ENCODE peak calls at places on chromosome 21, in six cellular contexts. S is neural progenitor cell, N is uterus, O is lower lobe of right lung, L is adipocyte, T is adrenal gland. J is an unnamed sample. For H3K36me3, the result is how much of the 10 kb centered on the place peaks cover.

GRCh38 chr21:36347278-36347961 is 27.4 kb downstream of the MORC3 start:
- DNase-seq in S (no peak), N (no peak), O (no peak), L (peak), T (no peak), J (no peak)

GRCh38 chr21:14675774-14676530 is 129.8 kb upstream of the SAMSN1 start:
- DNase-seq in S (no peak), N (no peak), O (no peak), L (no peak), T (no peak), J (no peak)

GRCh38 chr21:25561668-25562641 is 45.3 kb downstream of the MRPL39 start:
- DNase-seq in S (peak), N (peak), O (peak), L (peak), T (peak), J (no peak)

GRCh38 chr21:31870472-31870871 is 2.3 kb upstream of the HUNK start:
- DNase-seq in S (no peak), N (no peak), O (no peak), L (no peak), T (no peak), J (no peak)

GRCh38 chr21:15005391-15005790 is 59.4 kb downstream of the NRIP1 start:
- DNase-seq in S (peak), N (peak), O (no peak), L (peak), T (peak), J (peak)

GRCh38 chr21:29349702-29350101 is 51.0 kb downstream of the BACH1 start:
- DNase-seq in S (no peak), N (no peak), O (peak), L (no peak), T (no peak), J (peak)

GRCh38 chr21:36395353-36396111 is 10.3 kb downstream of the CHAF1B start:
- DNase-seq in S (no peak), N (no peak), O (no peak), L (no peak), T (no peak), J (peak)

GRCh38 chr21:17828223-17828622 is 9.1 kb upstream of the C21orf91 start:
- DNase-seq in S (no peak), N (no peak), O (no peak), L (peak), T (no peak), J (no peak)

GRCh38 chr21:39483917-39484316 is 32.1 kb downstream of the SH3BGR start:
- DNase-seq in S (no peak), N (no peak), O (no peak), L (peak), T (no peak), J (no peak)

GRCh38 chr21:36511484-36512227 is 31.7 kb upstream of the CLDN14 start:
- DNase-seq in S (no peak), N (no peak), O (no peak), L (no peak), T (no peak), J (no peak)

GRCh38 chr21:39676054-39676771 is 63.5 kb downstream of the B3GALT5 start:
- DNase-seq in S (peak), N (peak), O (no peak), L (peak), T (peak), J (no peak)

GRCh38 chr21:27771938-27772505 is 805.1 kb upstream of the ADAMTS5 start:
- DNase-seq in S (no peak), N (no peak), O (no peak), L (no peak), T (no peak), J (no peak)

GRCh38 chr21:14545906-14546480 is at the start of gene SAMSN1:
- DNase-seq in S (no peak), N (no peak), O (peak), L (no peak), T (peak), J (no peak)

GRCh38 chr21:28789571-28789970 is 203.1 kb downstream of the LTN1 start:
- DNase-seq in S (no peak), N (no peak), O (no peak), L (no peak), T (no peak), J (no peak)

GRCh38 chr21:38054334-38054733 is 138.1 kb upstream of the KCNJ6 start:
- DNase-seq in S (no peak), N (no peak), O (no peak), L (no peak), T (no peak), J (peak)

GRCh38 chr21:19850157-19850556 is 1148.1 kb upstream of the NCAM2 start:
- DNase-seq in S (no peak), N (no peak), O (no peak), L (no peak), T (no peak), J (no peak)

GRCh38 chr21:46664316-46664995 is 29.0 kb downstream of the PRMT2 start:
- DNase-seq in S (no peak), N (no peak), O (no peak), L (no peak), T (no peak), J (no peak)

GRCh38 chr21:40616377-40616704 is 230.6 kb downstream of the DSCAM start:
- DNase-seq in S (no peak), N (no peak), O (no peak), L (peak), T (no peak), J (peak)

GRCh38 chr21:17925900-17926299 is 106.7 kb upstream of the C21orf91 start:
- DNase-seq in S (peak), N (no peak), O (no peak), L (peak), T (no peak), J (peak)

GRCh38 chr21:33296156-33296555 is 28.6 kb upstream of the IFNAR1 start:
- DNase-seq in S (no peak), N (no peak), O (no peak), L (no peak), T (no peak), J (no peak)

GRCh38 chr21:33292724-33293123 is 26.6 kb downstream of the IL10RB start:
- DNase-seq in S (no peak), N (no peak), O (no peak), L (no peak), T (no peak), J (no peak)

GRCh38 chr21:33293136-33293535 is 27.0 kb downstream of the IL10RB start:
- DNase-seq in S (no peak), N (no peak), O (no peak), L (no peak), T (no peak), J (no peak)

GRCh38 chr21:33291686-33292085 is 25.5 kb downstream of the IL10RB start:
- DNase-seq in S (no peak), N (no peak), O (no peak), L (no peak), T (no peak), J (no peak)

GRCh38 chr21:33293811-33294216 is 27.6 kb downstream of the IL10RB start:
- DNase-seq in S (no peak), N (no peak), O (no peak), L (no peak), T (no peak), J (no peak)
- H3K36me3 ChIP-seq in S (under half), N (under half), O (half or more), L (under half), T (under half), J (under half)

DNA sequence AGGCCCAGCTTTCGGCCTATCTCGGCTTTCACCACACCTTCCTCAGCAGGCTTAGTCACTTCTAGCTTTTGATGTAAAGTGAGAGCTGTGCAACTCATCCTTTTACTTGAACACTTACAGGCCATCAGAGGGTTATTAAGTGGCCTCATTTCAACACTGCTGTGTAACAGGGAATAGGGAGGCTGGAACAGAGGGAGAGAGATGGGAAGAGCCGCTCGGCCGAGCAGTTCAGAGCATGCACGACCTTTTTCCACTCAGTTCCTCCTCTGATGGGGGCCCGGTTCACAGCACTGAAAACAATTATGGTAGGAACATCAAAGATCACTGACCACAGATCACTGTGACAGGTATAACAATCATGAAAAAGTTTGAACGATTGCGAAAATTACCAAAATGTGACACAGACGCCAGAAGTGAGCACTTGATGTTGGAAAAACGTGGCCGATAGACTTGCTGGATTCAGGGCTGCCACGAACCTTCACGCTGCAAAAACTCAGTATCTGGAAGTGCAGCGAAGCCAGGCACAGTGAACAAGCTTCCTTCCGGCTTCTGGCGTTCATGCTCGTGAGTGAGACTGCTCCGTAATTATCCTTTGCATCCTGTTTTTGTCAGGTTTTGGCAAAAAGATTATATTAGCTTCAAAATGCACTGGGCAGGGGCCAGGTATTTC is 28.6 kb downstream of the AGPAT3 start:
- DNase-seq in S (no peak), N (no peak), O (no peak), L (no peak), T (peak), J (no peak)
- H3K4me3 ChIP-seq in S (no peak), N (no peak), O (peak), L (no peak), T (no peak), J (no peak)

GRCh38 chr21:34865922-34866271 is 183.2 kb downstream of the RUNX1 start:
- DNase-seq in S (peak), N (no peak), O (no peak), L (peak), T (no peak), J (no peak)
- H3K36me3 ChIP-seq in S (under half), N (under half), O (half or more), L (half or more), T (under half), J (under half)

GRCh38 chr21:16071761-16072160 is 342.0 kb downstream of the USP25 start:
- DNase-seq in S (no peak), N (no peak), O (no peak), L (no peak), T (no peak), J (no peak)
- H3K4me3 ChIP-seq in S (no peak), N (peak), O (no peak), L (no peak), T (no peak), J (no peak)

DNA sequence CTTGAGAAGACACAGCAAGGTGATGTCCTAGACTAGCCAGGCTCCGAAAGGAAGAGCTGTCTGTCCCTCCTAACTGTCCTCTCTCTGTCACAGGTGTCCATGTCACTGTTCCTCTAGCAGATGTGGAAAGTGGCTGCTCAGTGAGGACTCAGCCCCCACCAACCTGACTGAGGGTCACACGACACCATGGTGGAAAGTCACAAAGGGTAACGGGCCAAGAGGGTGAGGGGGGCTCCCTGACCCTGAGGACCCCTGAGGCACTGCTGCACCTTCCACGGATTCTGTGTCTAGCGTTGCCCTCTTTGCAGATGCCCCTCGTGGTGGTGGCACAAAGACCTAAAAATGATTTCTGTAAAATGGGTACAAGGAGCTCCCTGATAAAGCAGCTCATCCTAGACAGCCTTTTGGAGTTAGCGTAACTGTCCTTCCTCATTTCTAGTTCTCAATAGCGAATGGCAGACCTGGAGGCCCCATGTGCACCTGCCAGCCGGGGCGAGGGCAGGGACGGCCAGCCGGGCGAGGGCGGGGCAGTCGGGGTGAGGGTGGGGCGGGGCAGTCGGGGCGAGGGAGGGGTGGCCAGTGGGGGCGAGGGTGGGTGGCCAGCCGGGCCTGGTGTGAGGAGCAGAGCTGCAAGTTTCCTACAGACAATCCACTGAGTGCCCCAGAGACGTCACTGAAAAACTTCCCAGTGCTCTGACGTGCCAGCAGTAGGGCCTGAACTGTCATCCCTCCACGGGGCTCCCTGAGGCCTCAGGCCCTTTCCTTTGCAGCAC is 23.4 kb downstream of the POFUT2 start:
- DNase-seq in S (no peak), N (no peak), O (no peak), L (no peak), T (peak), J (peak)
- H3K36me3 ChIP-seq in S (under half), N (under half), O (half or more), L (under half), T (under half), J (half or more)

GRCh38 chr21:41876928-41877652 is 2.1 kb downstream of the PRDM15 start:
- DNase-seq in S (no peak), N (no peak), O (no peak), L (no peak), T (no peak), J (no peak)
- H3K4me3 ChIP-seq in S (no peak), N (peak), O (peak), L (peak), T (no peak), J (no peak)

DNA sequence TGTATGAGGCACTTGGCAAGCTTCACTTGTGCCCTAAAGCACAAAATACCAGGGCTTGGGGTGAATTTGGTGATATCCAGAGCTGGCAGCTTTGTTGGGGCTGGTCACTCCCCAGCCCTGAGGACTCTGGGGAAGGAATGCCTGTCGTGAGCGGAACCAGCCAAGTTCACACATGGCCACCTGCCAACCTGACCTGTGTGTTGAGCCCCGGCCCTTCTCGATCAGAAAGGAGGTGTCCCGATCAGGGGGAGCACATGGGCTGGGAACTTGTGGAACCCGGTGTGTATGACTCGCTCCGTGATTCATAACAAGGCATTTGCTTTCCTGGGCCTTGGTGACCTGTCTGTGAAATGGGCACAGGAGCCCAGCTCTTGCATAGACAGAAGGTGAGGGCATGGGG is 43.1 kb downstream of the AGPAT3 start:
- DNase-seq in S (no peak), N (no peak), O (peak), L (no peak), T (no peak), J (no peak)
- H3K36me3 ChIP-seq in S (under half), N (under half), O (under half), L (under half), T (under half), J (under half)

GRCh38 chr21:44931501-44932365 is 8.1 kb upstream of the SLX9 start:
- DNase-seq in S (no peak), N (no peak), O (peak), L (no peak), T (no peak), J (no peak)
- H3K4me3 ChIP-seq in S (peak), N (no peak), O (peak), L (peak), T (no peak), J (peak)

GRCh38 chr21:44853601-44854390 is 19.7 kb downstream of the PTTG1IP start:
- DNase-seq in S (no peak), N (no peak), O (no peak), L (no peak), T (no peak), J (no peak)

GRCh38 chr21:44854664-44855446 is 18.6 kb downstream of the PTTG1IP start:
- DNase-seq in S (no peak), N (no peak), O (no peak), L (no peak), T (no peak), J (no peak)

GRCh38 chr21:44855572-44855971 is 17.9 kb downstream of the PTTG1IP start:
- DNase-seq in S (no peak), N (no peak), O (no peak), L (no peak), T (no peak), J (no peak)

GRCh38 chr21:44856131-44856530 is 17.4 kb downstream of the PTTG1IP start:
- DNase-seq in S (no peak), N (no peak), O (no peak), L (no peak), T (no peak), J (no peak)

DNA sequence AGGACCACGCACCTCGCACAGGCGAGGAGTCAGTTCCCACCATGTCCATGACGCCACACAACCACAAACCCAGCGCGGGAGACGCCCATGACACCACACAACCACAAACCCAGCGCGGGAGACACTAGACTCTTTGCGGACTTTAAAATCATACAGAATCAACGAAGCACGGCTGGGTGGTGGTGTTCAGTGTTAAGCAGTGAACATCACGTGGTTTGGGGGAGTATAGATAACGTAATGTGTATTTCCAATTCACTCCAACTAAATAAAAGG is 19.2 kb downstream of the PTTG1IP start:
- DNase-seq in S (no peak), N (no peak), O (no peak), L (no peak), T (no peak), J (no peak)
- H3K36me3 ChIP-seq in S (under half), N (under half), O (half or more), L (half or more), T (under half), J (half or more)

J was measured in WERI-Rb-1.